ENCODE peak calls at places on chromosomes 11 and 22, in ten cellular contexts. M, A, U, V, L, K, W, B, O and C are unnamed samples.

GRCh38 chr11:33773399-33774355 is 643 bp downstream of the FBXO3 start:
- DNase-seq in M (no peak), B (no peak), L (peak), W (no peak), V (no peak), A (no peak), U (no peak), O (peak), K (no peak), C (no peak)

GRCh38 chr11:68978931-68979591 is 1.7 kb downstream of the MRGPRD start:
- DNase-seq in K (no peak), A (peak), U (no peak), O (no peak), L (peak), M (no peak), B (no peak), V (no peak), W (no peak), C (no peak)

GRCh38 chr11:30016588-30017363 is at the start of gene KCNA4:
- DNase-seq in O (peak), V (no peak), M (peak), K (peak), W (peak), U (peak), A (peak), L (no peak), B (no peak), C (no peak)

GRCh38 chr11:71962428-71963038 is 33.7 kb downstream of the RNF121 start:
- DNase-seq in V (peak), L (no peak), A (no peak), M (no peak), W (no peak), U (peak), K (no peak), O (peak), B (no peak), C (no peak)

GRCh38 chr11:70928854-70929598 is 323.4 kb downstream of the SHANK2 start:
- DNase-seq in A (no peak), O (no peak), M (no peak), B (no peak), V (no peak), L (no peak), K (no peak), U (no peak), W (no peak), C (no peak)

GRCh38 chr22:40911772-40912171 is 39.4 kb upstream of the RBX1 start:
- DNase-seq in L (no peak), K (no peak), M (no peak), V (no peak), O (peak), W (no peak), A (no peak), U (no peak), B (no peak), C (no peak)

GRCh38 chr11:34997872-34998548 is 81.6 kb downstream of the PDHX start:
- DNase-seq in K (no peak), O (peak), L (no peak), M (no peak), W (no peak), B (no peak), U (peak), A (no peak), V (no peak), C (no peak)

GRCh38 chr22:41274856-41275255 is 11.1 kb downstream of the RANGAP1 start:
- DNase-seq in W (no peak), B (no peak), V (no peak), U (no peak), L (no peak), K (no peak), A (no peak), M (no peak), O (no peak), C (no peak)

GRCh38 chr11:106012744-106013143 is 9.3 kb downstream of the MSANTD4 start:
- DNase-seq in B (peak), V (no peak), K (no peak), A (no peak), U (no peak), O (peak), W (no peak), M (peak), L (no peak), C (peak)

GRCh38 chr11:109033627-109034340 is 368.9 kb downstream of the DDX10 start:
- DNase-seq in M (no peak), L (no peak), O (peak), K (no peak), W (no peak), B (peak), A (no peak), V (no peak), U (no peak), C (peak)

GRCh38 chr11:77886401-77886800 is 65.5 kb downstream of the AAMDC start:
- DNase-seq in O (peak), W (no peak), M (no peak), B (no peak), A (no peak), L (no peak), V (no peak), U (no peak), K (no peak), C (no peak)

GRCh38 chr11:118910309-118911112 is 15.2 kb downstream of the BCL9L start:
- DNase-seq in W (peak), U (peak), M (peak), V (no peak), K (peak), B (no peak), A (peak), O (peak), L (peak), C (peak)

GRCh38 chr11:118998822-118999221 is 884 bp downstream of the CENATAC start:
- DNase-seq in A (no peak), K (no peak), O (peak), L (no peak), V (no peak), B (peak), M (no peak), W (no peak), U (peak), C (peak)

GRCh38 chr11:83194284-83195175 is 1.0 kb downstream of the ANKRD42 start:
- DNase-seq in L (peak), B (no peak), V (peak), O (peak), A (peak), U (peak), M (peak), W (peak), K (peak), C (peak)

GRCh38 chr22:17158176-17158567 is 905 bp downstream of the HDHD5 start:
- DNase-seq in B (no peak), L (no peak), O (no peak), A (no peak), V (no peak), U (no peak), W (no peak), K (no peak), M (no peak), C (no peak)

GRCh38 chr11:68932933-68933577 is 29.4 kb downstream of the IGHMBP2 start:
- DNase-seq in M (no peak), L (no peak), O (no peak), U (no peak), B (no peak), K (no peak), W (no peak), A (no peak), V (no peak), C (no peak)

GRCh38 chr11:64894070-64894811 is 15.8 kb upstream of the EHD1 start:
- DNase-seq in M (peak), B (no peak), L (peak), O (peak), A (peak), V (no peak), K (peak), W (peak), U (peak), C (no peak)

GRCh38 chr11:69650081-69650831 is 9.3 kb downstream of the CCND1 start:
- DNase-seq in K (no peak), O (no peak), V (no peak), B (peak), L (no peak), A (no peak), W (no peak), M (no peak), U (no peak), C (no peak)

GRCh38 chr11:17479284-17480214 is 2.9 kb upstream of the ABCC8 start:
- DNase-seq in V (no peak), B (no peak), M (peak), K (no peak), A (no peak), W (no peak), U (peak), O (peak), L (no peak), C (no peak)

GRCh38 chr11:125957623-125958330 is 11.9 kb downstream of the VSIG10L2 start:
- DNase-seq in A (no peak), L (no peak), M (no peak), K (no peak), O (no peak), V (no peak), U (no peak), B (no peak), W (no peak), C (no peak)
- H3K4me3 ChIP-seq in A (no peak), L (no peak), M (no peak), K (no peak), O (no peak), V (no peak), U (no peak), B (no peak), W (no peak), C (no peak)

DNA sequence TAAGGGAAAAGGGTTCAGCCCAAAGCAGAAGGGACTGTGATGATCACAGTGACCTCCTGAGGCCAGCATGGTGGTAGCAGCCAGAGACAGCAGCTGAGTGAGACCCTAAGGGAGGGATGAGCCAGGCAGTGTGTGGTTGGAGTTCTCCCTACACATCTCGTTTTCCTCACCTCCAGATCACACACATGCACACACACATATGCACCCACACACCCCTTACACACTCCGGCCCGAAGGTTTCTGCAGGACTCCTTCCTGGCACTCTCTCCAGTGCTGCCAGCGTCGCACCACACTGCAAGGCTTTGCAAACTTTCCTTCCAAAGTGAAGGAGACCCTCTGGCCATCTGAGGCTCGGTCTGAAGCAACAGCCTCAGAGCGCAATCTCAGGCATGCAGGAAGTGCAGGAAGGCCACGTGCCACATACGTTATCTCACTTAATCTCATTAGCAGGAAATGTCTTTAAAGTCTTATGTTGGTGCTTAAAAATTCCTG is 26.9 kb upstream of the TP53I11 start:
- DNase-seq in U (peak), V (no peak), A (no peak), K (no peak), B (no peak), W (no peak), O (peak), M (no peak), L (no peak), C (no peak)
- TF ChIP-seq CTCF in U (peak), V (no peak), A (peak), K (no peak), B (no peak), W (peak), O (peak), M (no peak), L (no peak), C (no peak)

DNA sequence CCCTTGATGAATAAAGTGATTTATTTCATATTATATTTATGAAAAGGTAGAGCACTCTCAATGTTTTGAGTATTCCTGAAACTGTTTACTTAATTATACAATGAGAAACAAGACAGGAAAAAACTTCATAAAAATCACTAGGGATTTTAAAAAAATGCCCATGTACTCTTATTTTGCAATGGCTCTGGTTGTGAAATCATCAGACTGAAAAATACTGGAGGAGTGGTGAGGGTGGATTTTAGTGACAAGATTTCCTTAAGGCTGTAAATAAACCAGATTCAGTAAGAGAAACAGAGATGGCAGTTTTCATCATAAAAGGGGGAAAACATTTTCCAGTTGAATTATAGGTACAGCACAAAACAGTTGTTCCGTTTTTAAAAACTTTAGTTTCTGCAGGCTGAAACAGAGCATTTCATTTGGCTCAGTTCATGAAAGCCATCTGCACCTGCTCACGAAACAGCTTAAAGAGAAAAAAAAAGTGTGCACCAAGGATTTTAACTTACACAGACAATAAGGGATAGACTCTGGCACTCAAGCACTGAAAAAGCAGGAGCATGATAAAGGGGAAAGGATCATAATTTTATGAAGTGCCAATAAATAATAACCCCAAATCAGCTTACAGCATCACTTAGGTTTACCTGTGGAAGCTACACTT is 100.7 kb downstream of the MAML2 start:
- DNase-seq in O (no peak), W (no peak), M (no peak), L (no peak), U (no peak), B (no peak), K (no peak), A (no peak), V (no peak), C (no peak)
- H3K4me3 ChIP-seq in O (peak), W (peak), M (no peak), L (peak), U (peak), B (peak), K (no peak), A (peak), V (peak), C (no peak)

DNA sequence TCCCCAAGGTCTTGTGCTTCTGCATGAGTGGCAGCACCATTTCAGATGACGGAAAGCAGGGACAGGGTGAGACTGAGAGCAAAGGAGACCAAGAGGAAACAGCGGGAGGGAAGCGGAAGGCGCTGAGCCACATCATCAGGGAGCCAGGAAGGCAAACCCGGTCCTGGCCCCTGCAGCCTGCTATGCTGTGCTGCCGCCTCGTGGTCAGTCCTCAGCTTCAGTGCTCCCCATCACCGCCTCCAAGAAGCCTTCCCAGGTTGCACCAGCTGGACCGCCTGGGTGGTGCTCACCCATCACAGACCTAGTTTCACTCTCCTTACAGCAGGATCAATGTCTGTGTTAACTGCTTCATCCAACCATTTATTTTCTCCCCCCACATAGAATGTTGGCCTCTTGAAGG is 73.0 kb upstream of the PHF21B start:
- DNase-seq in L (no peak), U (peak), O (no peak), B (no peak), A (no peak), M (no peak), K (no peak), V (no peak), W (no peak), C (no peak)
- TF ChIP-seq CTCF in L (no peak), U (peak), O (no peak), B (peak), A (no peak), M (no peak), K (no peak), V (peak), W (peak), C (peak)

DNA sequence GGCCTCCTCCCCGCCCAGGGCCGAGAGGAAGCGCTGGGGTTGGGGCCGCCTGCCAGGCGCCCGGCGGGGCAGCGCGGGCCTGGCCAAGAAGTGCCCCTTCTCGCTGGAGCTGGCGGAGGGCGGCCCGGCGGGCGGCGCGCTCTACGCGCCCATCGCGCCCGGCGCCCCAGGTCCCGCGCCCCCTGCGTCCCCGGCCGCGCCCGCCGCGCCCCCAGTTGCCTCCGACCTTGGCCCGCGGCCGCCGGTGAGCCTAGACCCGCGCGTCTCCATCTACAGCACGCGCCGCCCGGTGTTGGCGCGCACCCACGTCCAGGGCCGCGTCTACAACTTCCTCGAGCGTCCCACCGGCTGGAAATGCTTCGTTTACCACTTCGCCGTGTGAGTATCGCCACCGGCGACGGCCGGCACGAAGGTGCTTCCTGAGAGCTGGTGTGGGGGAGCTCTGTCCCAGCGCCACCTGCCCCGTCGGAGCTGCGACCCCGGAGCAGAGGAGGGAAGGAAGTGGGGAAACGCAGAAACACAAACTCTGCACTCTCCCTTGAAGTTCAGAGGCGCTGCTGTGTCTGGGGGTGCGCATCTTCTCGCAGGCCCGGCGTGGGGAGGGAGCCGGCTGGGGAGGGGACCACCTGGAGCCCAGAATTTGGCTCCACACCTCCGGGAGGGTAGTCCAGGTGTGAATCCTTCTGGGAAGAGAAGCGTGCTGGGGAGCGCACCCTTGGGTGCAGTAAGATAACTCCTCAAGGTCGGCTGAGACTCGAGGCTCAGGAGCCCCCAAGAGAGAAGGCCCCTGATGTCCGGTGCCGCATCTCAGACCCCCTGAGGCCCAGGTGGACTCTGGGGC is 519 bp downstream of the KCNQ1 start:
- DNase-seq in M (peak), B (no peak), U (no peak), L (peak), O (no peak), A (no peak), W (no peak), K (no peak), V (no peak), C (no peak)
- H3K4me3 ChIP-seq in M (peak), B (no peak), U (peak), L (peak), O (no peak), A (peak), W (peak), K (peak), V (no peak), C (no peak)